ENCODE peak calls at places on chromosomes 3 and 15, in eight cellular contexts. D, A, N, C, E, O, K and T are unnamed samples.

GRCh38 chr3:151976211-151977050 is 103.0 kb downstream of the SUCNR1 start:
- DNase-seq in D (peak; percentile 90), A (no peak), N (no peak), C (no peak), E (no peak), O (no peak), K (no peak), T (no peak)

GRCh38 chr3:177832862-177833261 is 635.6 kb upstream of the TBL1XR1 start:
- DNase-seq in D (no peak), A (no peak), N (no peak), C (no peak), E (no peak), O (no peak), K (no peak), T (no peak)

GRCh38 chr15:55630921-55631320 is 42.8 kb upstream of the PYGO1 start:
- DNase-seq in D (peak; percentile 19), A (no peak), N (no peak), C (no peak), E (no peak), O (no peak), K (no peak), T (no peak)

GRCh38 chr3:99710094-99710493 is 71.7 kb downstream of the COL8A1 start:
- DNase-seq in D (no peak), A (no peak), N (no peak), C (no peak), E (no peak), O (no peak), K (no peak), T (no peak)

GRCh38 chr3:147945968-147946519 is 536.9 kb downstream of the ZIC1 start:
- DNase-seq in D (peak; percentile 95), A (peak; percentile 65), N (no peak), C (no peak), E (no peak), O (no peak), K (no peak), T (no peak)

GRCh38 chr3:102225407-102226132 is 209.2 kb upstream of the ZPLD1 start:
- DNase-seq in D (peak; percentile 88), A (peak; percentile 73), N (no peak), C (no peak), E (peak; percentile 18), O (no peak), K (no peak), T (no peak)

GRCh38 chr15:35427091-35427490 is 118.9 kb downstream of the DPH6 start:
- DNase-seq in D (peak; percentile 78), A (no peak), N (no peak), C (no peak), E (no peak), O (no peak), K (no peak), T (no peak)

GRCh38 chr3:13461169-13462124 is 18.7 kb upstream of the HDAC11 start:
- DNase-seq in D (peak; percentile 37), A (peak; percentile 96), N (peak; percentile 71), C (peak; percentile 90), E (no peak), O (no peak), K (peak; percentile 90), T (peak; percentile 76)

GRCh38 chr15:68334661-68335124 is 57.1 kb downstream of the FEM1B start:
- DNase-seq in D (peak; percentile 18), A (no peak), N (no peak), C (no peak), E (no peak), O (no peak), K (peak; percentile 76), T (no peak)

GRCh38 chr3:158742861-158743260 is 10.6 kb upstream of the RARRES1 start:
- DNase-seq in D (peak; percentile 78), A (no peak), N (no peak), C (no peak), E (no peak), O (no peak), K (no peak), T (no peak)

GRCh38 chr3:111763968-111764367 is 95.1 kb upstream of the PHLDB2 start:
- DNase-seq in D (peak; percentile 77), A (no peak), N (no peak), C (no peak), E (no peak), O (no peak), K (no peak), T (no peak)

GRCh38 chr3:42680256-42680655 is 5.1 kb upstream of the KLHL40 start:
- DNase-seq in D (peak; percentile 31), A (no peak), N (no peak), C (no peak), E (no peak), O (no peak), K (no peak), T (peak; percentile 11)

GRCh38 chr3:138081371-138082084 is 33.9 kb downstream of the DZIP1L start:
- DNase-seq in D (peak; percentile 71), A (no peak), N (no peak), C (no peak), E (no peak), O (no peak), K (no peak), T (no peak)

GRCh38 chr3:65963787-65964707 is 74.7 kb downstream of the MAGI1 start:
- DNase-seq in D (peak; percentile 91), A (peak; percentile 20), N (no peak), C (no peak), E (no peak), O (no peak), K (no peak), T (no peak)

GRCh38 chr3:11724615-11725339 is 81.1 kb upstream of the VGLL4 start:
- DNase-seq in D (no peak), A (no peak), N (no peak), C (no peak), E (no peak), O (no peak), K (no peak), T (no peak)

GRCh38 chr3:8755097-8755496 is 14.3 kb downstream of the OXTR start:
- DNase-seq in D (no peak), A (no peak), N (no peak), C (no peak), E (no peak), O (no peak), K (no peak), T (no peak)

GRCh38 chr3:187150599-187150998 is 11.3 kb upstream of the RPL39L start:
- DNase-seq in D (no peak), A (peak; percentile 58), N (peak; percentile 71), C (no peak), E (no peak), O (no peak), K (peak; percentile 77), T (no peak)

GRCh38 chr3:77303943-77304778 is 264.3 kb downstream of the ROBO2 start:
- DNase-seq in D (no peak), A (no peak), N (no peak), C (no peak), E (no peak), O (no peak), K (no peak), T (no peak)

GRCh38 chr15:48581221-48581620 is 64.3 kb downstream of the FBN1 start:
- DNase-seq in D (no peak), A (no peak), N (no peak), C (no peak), E (no peak), O (no peak), K (no peak), T (no peak)
- H3K4me3 ChIP-seq in D (no peak overlapping the region), A (no peak overlapping the region), N (no peak overlapping the region), C (no peak overlapping the region), E (no peak overlapping the region), O (peak overlapping the region; percentile 50), K (no peak overlapping the region), T (no peak overlapping the region)

GRCh38 chr3:28476194-28476593 is 127.6 kb upstream of the AZI2 start:
- DNase-seq in D (peak; percentile 76), A (peak; percentile 80), N (no peak), C (no peak), E (no peak), O (no peak), K (no peak), T (no peak)
- TF ChIP-seq CTCF in D (peak; percentile 59), A (peak; percentile 63), N (no peak), C (peak; percentile 42), E (peak; percentile 55), O (peak; percentile 64), K (no peak), T (peak; percentile 66)

DNA sequence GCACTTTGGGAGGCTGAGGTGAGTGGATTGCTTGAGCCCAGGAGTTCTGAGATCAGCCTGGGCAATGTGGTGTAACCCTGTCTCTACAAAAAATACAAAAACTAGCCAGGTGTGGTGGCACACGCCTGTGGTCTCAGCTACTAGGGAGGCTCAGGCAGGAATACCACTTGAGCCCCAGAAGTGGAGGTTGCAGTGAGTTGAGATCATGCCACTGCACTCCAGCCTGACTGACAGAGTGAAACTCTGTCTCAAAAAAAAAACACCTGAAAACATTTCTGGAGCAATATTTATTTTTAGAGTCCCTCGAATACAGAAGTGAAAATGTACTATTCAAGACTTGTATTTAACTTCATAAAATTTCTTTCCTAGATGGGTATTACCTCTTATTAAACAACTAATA is 4.6 kb downstream of the SPCS1 start:
- DNase-seq in D (no peak), A (no peak), N (no peak), C (no peak), E (no peak), O (no peak), K (no peak), T (no peak)
- H3K27ac ChIP-seq in D (no peak overlapping the region), A (peak overlapping the region; percentile 27), N (no peak overlapping the region), C (no peak overlapping the region), E (no peak overlapping the region), O (no peak overlapping the region), K (no peak overlapping the region), T (no peak overlapping the region)

DNA sequence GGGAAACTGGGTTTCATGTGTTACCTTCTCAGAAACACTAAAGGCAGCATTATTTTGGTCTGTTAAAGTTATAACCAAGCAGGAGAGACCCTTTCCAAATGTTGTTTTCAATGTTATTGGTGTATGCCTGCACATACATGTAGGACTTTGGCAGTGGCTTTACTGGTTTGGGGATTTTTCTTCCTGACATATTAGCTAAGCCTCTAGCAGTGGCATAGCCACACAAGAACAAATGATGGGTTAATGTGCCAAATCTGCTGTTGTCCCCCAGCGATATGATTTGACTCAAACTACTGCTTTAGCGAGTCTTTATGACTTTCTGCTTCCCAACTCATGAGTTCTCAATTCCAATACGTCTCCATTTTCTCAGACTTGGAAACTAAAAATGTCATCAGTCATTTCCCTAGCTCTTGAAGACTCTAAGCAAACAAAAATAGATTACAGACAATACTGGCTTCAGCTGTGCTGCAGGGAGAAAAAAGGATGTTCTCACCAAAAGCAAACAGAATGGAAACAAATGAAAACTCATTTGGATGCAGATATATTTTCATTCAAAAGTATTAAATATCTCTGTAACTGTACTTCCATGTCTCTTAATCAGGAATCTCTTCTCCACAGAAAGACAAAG is 29.6 kb downstream of the TPM1 start:
- DNase-seq in D (no peak), A (no peak), N (no peak), C (no peak), E (no peak), O (no peak), K (no peak), T (no peak)
- H3K4me3 ChIP-seq in D (no peak overlapping the region), A (no peak overlapping the region), N (no peak overlapping the region), C (no peak overlapping the region), E (no peak overlapping the region), O (no peak overlapping the region), K (no peak overlapping the region), T (no peak overlapping the region)

GRCh38 chr3:194828126-194828525 is 142.4 kb downstream of the FAM43A start:
- DNase-seq in D (no peak), A (no peak), N (no peak), C (no peak), E (no peak), O (no peak), K (no peak), T (no peak)
- TF ChIP-seq CTCF in D (no peak), A (no peak), N (no peak), C (no peak), E (no peak), O (no peak), K (no peak), T (no peak)